ENCODE peak calls at places on chromosomes 5 and 9, in five cellular contexts. One of them, this sample, is unnamed.
A peak's percentile ranks its signal among the peaks of the same experiment; 100 is the strongest.

GRCh38 chr9:109244179-109245132 is 76.4 kb downstream of the EPB41L4B start:
- DNase-seq in HCT116: peak; percentile 52
- DNase-seq in CD4-positive, CD25-positive, alpha-beta regulatory T cell: peak; percentile 71
- DNase-seq in stomach: peak; percentile 79
- DNase-seq in astrocyte: peak; percentile 25
- DNase-seq in this sample: peak; percentile 75

GRCh38 chr5:154465169-154465568 is 12.9 kb downstream of the HAND1 start:
- DNase-seq in HCT116: peak; percentile 23
- DNase-seq in CD4-positive, CD25-positive, alpha-beta regulatory T cell: no peak
- DNase-seq in stomach: no peak
- DNase-seq in astrocyte: no peak
- DNase-seq in this sample: no peak

GRCh38 chr5:109718216-109718615 is 28.5 kb downstream of the MAN2A1 start:
- DNase-seq in HCT116: no peak
- DNase-seq in CD4-positive, CD25-positive, alpha-beta regulatory T cell: no peak
- DNase-seq in stomach: no peak
- DNase-seq in astrocyte: no peak
- DNase-seq in this sample: no peak

GRCh38 chr9:137989156-137989555 is 111.6 kb downstream of the CACNA1B start:
- DNase-seq in HCT116: no peak
- DNase-seq in CD4-positive, CD25-positive, alpha-beta regulatory T cell: no peak
- DNase-seq in stomach: peak; percentile 11
- DNase-seq in astrocyte: no peak
- DNase-seq in this sample: no peak

GRCh38 chr5:56516936-56517521 is 283.9 kb upstream of the ANKRD55 start:
- DNase-seq in HCT116: no peak
- DNase-seq in CD4-positive, CD25-positive, alpha-beta regulatory T cell: peak; percentile 16
- DNase-seq in stomach: peak; percentile 37
- DNase-seq in astrocyte: no peak
- DNase-seq in this sample: peak; percentile 61

GRCh38 chr9:88197781-88198345 is 59.6 kb upstream of the SPATA31C2 start:
- DNase-seq in HCT116: no peak
- DNase-seq in CD4-positive, CD25-positive, alpha-beta regulatory T cell: no peak
- DNase-seq in stomach: no peak
- DNase-seq in astrocyte: peak; percentile 94
- DNase-seq in this sample: no peak

GRCh38 chr5:23367863-23368262 is 139.5 kb upstream of the PRDM9 start:
- DNase-seq in HCT116: no peak
- DNase-seq in CD4-positive, CD25-positive, alpha-beta regulatory T cell: no peak
- DNase-seq in stomach: no peak
- DNase-seq in astrocyte: no peak
- DNase-seq in this sample: no peak

GRCh38 chr9:111429175-111429574 is 55.0 kb downstream of the ECPAS start:
- DNase-seq in HCT116: no peak
- DNase-seq in CD4-positive, CD25-positive, alpha-beta regulatory T cell: no peak
- DNase-seq in stomach: no peak
- DNase-seq in astrocyte: peak; percentile 23
- DNase-seq in this sample: no peak

GRCh38 chr9:109241207-109241606 is 74.2 kb upstream of the FRRS1L start:
- DNase-seq in HCT116: no peak
- DNase-seq in CD4-positive, CD25-positive, alpha-beta regulatory T cell: no peak
- DNase-seq in stomach: no peak
- DNase-seq in astrocyte: no peak
- DNase-seq in this sample: no peak

GRCh38 chr5:132056610-132057497 is 3.6 kb upstream of the IL3 start:
- DNase-seq in HCT116: no peak
- DNase-seq in CD4-positive, CD25-positive, alpha-beta regulatory T cell: no peak
- DNase-seq in stomach: peak; percentile 20
- DNase-seq in astrocyte: no peak
- DNase-seq in this sample: peak; percentile 4

GRCh38 chr9:21871256-21871975 is 69.0 kb downstream of the MTAP start:
- DNase-seq in HCT116: no peak
- DNase-seq in CD4-positive, CD25-positive, alpha-beta regulatory T cell: no peak
- DNase-seq in stomach: no peak
- DNase-seq in astrocyte: peak; percentile 23
- DNase-seq in this sample: no peak

GRCh38 chr5:1549631-1550030 is 25.9 kb upstream of the LPCAT1 start:
- DNase-seq in HCT116: no peak
- DNase-seq in CD4-positive, CD25-positive, alpha-beta regulatory T cell: no peak
- DNase-seq in stomach: no peak
- DNase-seq in astrocyte: no peak
- DNase-seq in this sample: peak; percentile 54

GRCh38 chr9:71721786-71722295 is 46.5 kb downstream of the CEMIP2 start:
- DNase-seq in HCT116: no peak
- DNase-seq in CD4-positive, CD25-positive, alpha-beta regulatory T cell: no peak
- DNase-seq in stomach: no peak
- DNase-seq in astrocyte: peak; percentile 18
- DNase-seq in this sample: no peak

GRCh38 chr9:35611230-35611797 is 6.3 kb downstream of the TESK1 start:
- DNase-seq in HCT116: peak; percentile 13
- DNase-seq in CD4-positive, CD25-positive, alpha-beta regulatory T cell: peak; percentile 76
- DNase-seq in stomach: peak; percentile 45
- DNase-seq in astrocyte: peak; percentile 19
- DNase-seq in this sample: no peak

GRCh38 chr5:126178521-126178920 is 244.7 kb upstream of the GRAMD2B start:
- DNase-seq in HCT116: no peak
- DNase-seq in CD4-positive, CD25-positive, alpha-beta regulatory T cell: no peak
- DNase-seq in stomach: no peak
- DNase-seq in astrocyte: peak; percentile 86
- DNase-seq in this sample: no peak

GRCh38 chr5:129094924-129095797 is 612 bp downstream of the ISOC1 start:
- DNase-seq in HCT116: no peak
- DNase-seq in CD4-positive, CD25-positive, alpha-beta regulatory T cell: peak; percentile 64
- DNase-seq in stomach: peak; percentile 68
- DNase-seq in astrocyte: peak; percentile 11
- DNase-seq in this sample: peak; percentile 77

GRCh38 chr5:168976311-168976893 is 324.5 kb downstream of the SLIT3 start:
- DNase-seq in HCT116: no peak
- DNase-seq in CD4-positive, CD25-positive, alpha-beta regulatory T cell: no peak
- DNase-seq in stomach: no peak
- DNase-seq in astrocyte: peak; percentile 89
- DNase-seq in this sample: no peak

GRCh38 chr9:124164800-124165199 is 92.9 kb upstream of the NEK6 start:
- DNase-seq in HCT116: no peak
- DNase-seq in CD4-positive, CD25-positive, alpha-beta regulatory T cell: no peak
- DNase-seq in stomach: no peak
- DNase-seq in astrocyte: no peak
- DNase-seq in this sample: peak; percentile 93

GRCh38 chr5:37786855-37787254 is 53.0 kb downstream of the GDNF start:
- DNase-seq in HCT116: no peak
- DNase-seq in CD4-positive, CD25-positive, alpha-beta regulatory T cell: no peak
- DNase-seq in stomach: no peak
- DNase-seq in astrocyte: peak; percentile 87
- DNase-seq in this sample: no peak

GRCh38 chr5:81315336-81315735 is 13.9 kb downstream of the ZCCHC9 start:
- DNase-seq in HCT116: no peak
- DNase-seq in CD4-positive, CD25-positive, alpha-beta regulatory T cell: no peak
- DNase-seq in stomach: no peak
- DNase-seq in astrocyte: peak; percentile 76
- DNase-seq in this sample: no peak

GRCh38 chr9:135098400-135099105 is 11.1 kb downstream of the OLFM1 start:
- DNase-seq in HCT116: no peak
- DNase-seq in CD4-positive, CD25-positive, alpha-beta regulatory T cell: no peak
- DNase-seq in stomach: no peak
- DNase-seq in astrocyte: no peak
- DNase-seq in this sample: no peak

GRCh38 chr9:97923529-97924108 is 1.3 kb upstream of the TRMO start:
- DNase-seq in HCT116: peak; percentile 74
- DNase-seq in CD4-positive, CD25-positive, alpha-beta regulatory T cell: peak; percentile 89
- DNase-seq in stomach: peak; percentile 79
- DNase-seq in astrocyte: peak; percentile 59
- DNase-seq in this sample: peak; percentile 91

GRCh38 chr9:77731008-77731698 is 83.0 kb upstream of the GNA14 start:
- DNase-seq in HCT116: no peak
- DNase-seq in CD4-positive, CD25-positive, alpha-beta regulatory T cell: no peak
- DNase-seq in stomach: no peak
- DNase-seq in astrocyte: no peak
- DNase-seq in this sample: no peak

GRCh38 chr5:55927861-55928655 is 66.7 kb downstream of the IL6ST start:
- DNase-seq in HCT116: no peak
- DNase-seq in CD4-positive, CD25-positive, alpha-beta regulatory T cell: no peak
- DNase-seq in stomach: no peak
- DNase-seq in astrocyte: no peak
- DNase-seq in this sample: no peak

GRCh38 chr5:122478741-122479459 is 166.9 kb downstream of the SNCAIP start:
- DNase-seq in HCT116: peak; percentile 10
- DNase-seq in CD4-positive, CD25-positive, alpha-beta regulatory T cell: no peak
- DNase-seq in stomach: no peak
- DNase-seq in astrocyte: no peak
- DNase-seq in this sample: no peak

GRCh38 chr5:29561564-29561963 is 1631.9 kb upstream of the CDH6 start:
- DNase-seq in HCT116: no peak
- DNase-seq in CD4-positive, CD25-positive, alpha-beta regulatory T cell: no peak
- DNase-seq in stomach: no peak
- DNase-seq in astrocyte: no peak
- DNase-seq in this sample: no peak

GRCh38 chr5:177980776-177981175 is 15.3 kb downstream of the PROP1 start:
- DNase-seq in HCT116: no peak
- DNase-seq in CD4-positive, CD25-positive, alpha-beta regulatory T cell: no peak
- DNase-seq in stomach: no peak
- DNase-seq in astrocyte: peak; percentile 4
- DNase-seq in this sample: no peak

GRCh38 chr5:135341021-135341666 is 57.9 kb downstream of the MACROH2A1 start:
- DNase-seq in HCT116: no peak
- DNase-seq in CD4-positive, CD25-positive, alpha-beta regulatory T cell: no peak
- DNase-seq in stomach: no peak
- DNase-seq in astrocyte: no peak
- DNase-seq in this sample: no peak
- H3K36me3 ChIP-seq in HCT116: peaks cover 64% of the 10 kb centered on the region
- H3K36me3 ChIP-seq in CD4-positive, CD25-positive, alpha-beta regulatory T cell: peaks cover 98% of the 10 kb centered on the region
- H3K36me3 ChIP-seq in stomach: peaks cover 100% of the 10 kb centered on the region
- H3K36me3 ChIP-seq in astrocyte: peaks cover 63% of the 10 kb centered on the region
- H3K36me3 ChIP-seq in this sample: peaks cover 88% of the 10 kb centered on the region

GRCh38 chr5:39409036-39409435 is 15.7 kb downstream of the DAB2 start:
- DNase-seq in HCT116: no peak
- DNase-seq in CD4-positive, CD25-positive, alpha-beta regulatory T cell: no peak
- DNase-seq in stomach: no peak
- DNase-seq in astrocyte: no peak
- DNase-seq in this sample: no peak

GRCh38 chr5:39412995-39413394 is 11.8 kb downstream of the DAB2 start:
- DNase-seq in HCT116: no peak
- DNase-seq in CD4-positive, CD25-positive, alpha-beta regulatory T cell: no peak
- DNase-seq in stomach: no peak
- DNase-seq in astrocyte: no peak
- DNase-seq in this sample: no peak

GRCh38 chr5:39414429-39414828 is 10.4 kb downstream of the DAB2 start:
- DNase-seq in HCT116: no peak
- DNase-seq in CD4-positive, CD25-positive, alpha-beta regulatory T cell: no peak
- DNase-seq in stomach: no peak
- DNase-seq in astrocyte: no peak
- DNase-seq in this sample: no peak

GRCh38 chr5:39411985-39412384 is 12.8 kb downstream of the DAB2 start:
- DNase-seq in HCT116: no peak
- DNase-seq in CD4-positive, CD25-positive, alpha-beta regulatory T cell: no peak
- DNase-seq in stomach: no peak
- DNase-seq in astrocyte: no peak
- DNase-seq in this sample: no peak

GRCh38 chr5:39411051-39411450 is 13.7 kb downstream of the DAB2 start:
- DNase-seq in HCT116: no peak
- DNase-seq in CD4-positive, CD25-positive, alpha-beta regulatory T cell: no peak
- DNase-seq in stomach: no peak
- DNase-seq in astrocyte: peak; percentile 68
- DNase-seq in this sample: no peak
- H3K27ac ChIP-seq in HCT116: no peak overlapping the region
- H3K27ac ChIP-seq in CD4-positive, CD25-positive, alpha-beta regulatory T cell: no peak overlapping the region
- H3K27ac ChIP-seq in stomach: no peak overlapping the region
- H3K27ac ChIP-seq in astrocyte: peak overlapping the region; percentile 18
- H3K27ac ChIP-seq in this sample: peak overlapping the region; percentile 67

GRCh38 chr9:126818482-126818881 is 13.6 kb downstream of the ZBTB43 start:
- DNase-seq in HCT116: no peak
- DNase-seq in CD4-positive, CD25-positive, alpha-beta regulatory T cell: no peak
- DNase-seq in stomach: no peak
- DNase-seq in astrocyte: no peak
- DNase-seq in this sample: no peak

GRCh38 chr9:126809068-126809467 is 4.2 kb downstream of the ZBTB43 start:
- DNase-seq in HCT116: no peak
- DNase-seq in CD4-positive, CD25-positive, alpha-beta regulatory T cell: no peak
- DNase-seq in stomach: no peak
- DNase-seq in astrocyte: no peak
- DNase-seq in this sample: no peak

DNA sequence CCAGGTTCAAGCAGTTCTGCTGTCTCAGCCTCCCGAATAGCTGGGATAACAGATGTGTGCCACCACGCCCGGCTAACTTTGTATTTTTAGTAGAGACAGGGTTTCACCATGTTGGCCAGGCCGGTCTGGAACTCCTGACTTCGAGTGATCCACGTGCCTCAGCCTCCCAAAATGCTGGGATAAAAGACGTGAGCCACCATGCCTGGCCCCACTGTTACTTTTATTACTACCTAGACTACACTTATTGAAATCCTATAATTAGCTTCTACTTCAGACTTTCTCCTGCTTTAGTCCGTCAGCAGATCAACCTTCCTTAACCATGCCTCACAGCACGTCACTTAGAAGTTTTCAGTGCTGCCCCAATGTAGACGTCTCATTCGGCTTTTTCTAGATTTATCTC is 8.2 kb downstream of the ZBTB43 start:
- DNase-seq in HCT116: no peak
- DNase-seq in CD4-positive, CD25-positive, alpha-beta regulatory T cell: no peak
- DNase-seq in stomach: no peak
- DNase-seq in astrocyte: no peak
- DNase-seq in this sample: no peak
- H3K4me3 ChIP-seq in HCT116: no peak overlapping the region
- H3K4me3 ChIP-seq in CD4-positive, CD25-positive, alpha-beta regulatory T cell: no peak overlapping the region
- H3K4me3 ChIP-seq in stomach: no peak overlapping the region
- H3K4me3 ChIP-seq in astrocyte: no peak overlapping the region
- H3K4me3 ChIP-seq in this sample: no peak overlapping the region

GRCh38 chr5:96883871-96884270 is 7.6 kb downstream of the ERAP2 start:
- DNase-seq in HCT116: no peak
- DNase-seq in CD4-positive, CD25-positive, alpha-beta regulatory T cell: no peak
- DNase-seq in stomach: no peak
- DNase-seq in astrocyte: no peak
- DNase-seq in this sample: no peak

GRCh38 chr5:96884995-96885394 is 8.7 kb downstream of the ERAP2 start:
- DNase-seq in HCT116: no peak
- DNase-seq in CD4-positive, CD25-positive, alpha-beta regulatory T cell: no peak
- DNase-seq in stomach: no peak
- DNase-seq in astrocyte: no peak
- DNase-seq in this sample: no peak

GRCh38 chr5:96885518-96886338 is 9.4 kb downstream of the ERAP2 start:
- DNase-seq in HCT116: no peak
- DNase-seq in CD4-positive, CD25-positive, alpha-beta regulatory T cell: peak; percentile 76
- DNase-seq in stomach: no peak
- DNase-seq in astrocyte: peak; percentile 32
- DNase-seq in this sample: no peak

GRCh38 chr5:96880402-96881164 is 4.3 kb downstream of the ERAP2 start:
- DNase-seq in HCT116: no peak
- DNase-seq in CD4-positive, CD25-positive, alpha-beta regulatory T cell: no peak
- DNase-seq in stomach: no peak
- DNase-seq in astrocyte: peak; percentile 66
- DNase-seq in this sample: no peak

GRCh38 chr5:96881511-96882115 is 5.3 kb downstream of the ERAP2 start:
- DNase-seq in HCT116: no peak
- DNase-seq in CD4-positive, CD25-positive, alpha-beta regulatory T cell: no peak
- DNase-seq in stomach: no peak
- DNase-seq in astrocyte: peak; percentile 96
- DNase-seq in this sample: no peak
- H3K36me3 ChIP-seq in HCT116: no peaks in the 10 kb centered on the region
- H3K36me3 ChIP-seq in CD4-positive, CD25-positive, alpha-beta regulatory T cell: peaks cover 52% of the 10 kb centered on the region
- H3K36me3 ChIP-seq in stomach: peaks cover 33% of the 10 kb centered on the region
- H3K36me3 ChIP-seq in astrocyte: peaks cover 2% of the 10 kb centered on the region
- H3K36me3 ChIP-seq in this sample: peaks cover 4% of the 10 kb centered on the region

GRCh38 chr9:120879421-120879820 is 2.4 kb upstream of the PHF19 start:
- DNase-seq in HCT116: no peak
- DNase-seq in CD4-positive, CD25-positive, alpha-beta regulatory T cell: peak; percentile 45
- DNase-seq in stomach: no peak
- DNase-seq in astrocyte: no peak
- DNase-seq in this sample: no peak
- H3K27ac ChIP-seq in HCT116: no peak overlapping the region
- H3K27ac ChIP-seq in CD4-positive, CD25-positive, alpha-beta regulatory T cell: peak overlapping the region; percentile 94
- H3K27ac ChIP-seq in stomach: no peak overlapping the region
- H3K27ac ChIP-seq in astrocyte: no peak overlapping the region
- H3K27ac ChIP-seq in this sample: no peak overlapping the region

This sample was measured in tibial artery.